ENCODE peak calls at places on chromosomes 16 and 17, in nine cellular contexts. E is CD4-positive, CD25-positive, alpha-beta regulatory T cell; B is IMR-90; G is HEK293T; N is activated T-helper 1 cell treated with Interleukin-2 at 50 U/mL for 16 hours; R is GM20000; K is HFF-Myc; I is AG20443; Y is EL. O is an unnamed sample.
A peak's percentile ranks its signal among the peaks of the same experiment; 100 is the strongest.

GRCh38 chr16:11737678-11738077 is 5.0 kb downstream of the TXNDC11 start:
- DNase-seq in N (no peak), R (no peak), B (no peak), E (no peak), I (no peak), K (no peak), G (no peak), Y (no peak), O (no peak)

GRCh38 chr16:58885528-58886170 is 151.5 kb upstream of the GOT2 start:
- DNase-seq in R (no peak), G (no peak), I (no peak), N (no peak), Y (peak; percentile 55), K (no peak), E (no peak), B (no peak), O (peak; percentile 7)

GRCh38 chr17:47120521-47121095 is 68.5 kb downstream of the CDC27 start:
- DNase-seq in Y (peak; percentile 72), R (no peak), N (no peak), I (peak; percentile 62), E (no peak), G (no peak), B (peak; percentile 77), K (peak; percentile 20), O (no peak)

GRCh38 chr17:55769625-55770000 is 18.8 kb downstream of the PCTP start:
- DNase-seq in N (no peak), I (peak; percentile 86), R (no peak), E (no peak), B (peak; percentile 87), G (no peak), K (no peak), Y (peak; percentile 83), O (no peak)

GRCh38 chr17:44987194-44987882 is 19.2 kb upstream of the C1QL1 start:
- DNase-seq in R (no peak), G (no peak), N (no peak), K (no peak), B (no peak), E (no peak), I (peak; percentile 44), Y (no peak), O (no peak)

GRCh38 chr17:15917021-15917438 is 27.9 kb upstream of the ADORA2B start:
- DNase-seq in K (no peak), E (no peak), N (no peak), I (no peak), G (no peak), Y (no peak), R (no peak), B (no peak), O (no peak)

GRCh38 chr17:16504974-16505373 is 13.0 kb upstream of the LRRC75A start:
- DNase-seq in N (no peak), K (no peak), R (no peak), Y (no peak), G (no peak), I (no peak), B (no peak), E (no peak), O (no peak)

GRCh38 chr17:47797797-47798196 is 23.8 kb downstream of the OSBPL7 start:
- DNase-seq in Y (no peak), N (no peak), R (no peak), I (no peak), G (no peak), E (no peak), B (no peak), K (no peak), O (no peak)

GRCh38 chr17:77640916-77641605 is 317.4 kb upstream of the TNRC6C start:
- DNase-seq in I (no peak), G (no peak), N (no peak), B (no peak), Y (no peak), R (no peak), E (no peak), K (no peak), O (no peak)

GRCh38 chr16:68401871-68402747 is 46.2 kb downstream of the SMPD3 start:
- DNase-seq in K (no peak), I (peak; percentile 87), B (peak; percentile 68), N (no peak), Y (peak; percentile 83), E (no peak), G (no peak), R (no peak), O (no peak)

GRCh38 chr17:80173916-80174315 is 4.1 kb downstream of the CARD14 start:
- DNase-seq in K (no peak), E (no peak), Y (no peak), I (no peak), R (no peak), B (no peak), G (no peak), N (no peak), O (no peak)

GRCh38 chr17:40443196-40443987 is at the start of gene IGFBP4:
- DNase-seq in R (peak; percentile 90), G (peak; percentile 59), N (peak; percentile 55), Y (peak; percentile 81), K (no peak), I (peak; percentile 91), B (peak; percentile 71), E (peak; percentile 38), O (peak; percentile 64)

GRCh38 chr16:49687603-49688002 is 168.3 kb downstream of the ZNF423 start:
- DNase-seq in E (no peak), N (no peak), R (no peak), G (no peak), I (no peak), K (no peak), Y (no peak), B (no peak), O (no peak)

GRCh38 chr16:75022567-75022966 is 23.7 kb downstream of the ZNRF1 start:
- DNase-seq in I (no peak), G (no peak), Y (no peak), B (no peak), R (no peak), K (no peak), N (no peak), E (no peak), O (no peak)